ENCODE peak calls at places on chromosomes 3 and 15, in seven cellular contexts. H, Z, O, C, A, M and P are unnamed samples.

GRCh38 chr3:49683162-49683561 is 6.1 kb downstream of the MST1 start:
- DNase-seq in H (no peak), Z (no peak), O (no peak), C (no peak), A (no peak), M (no peak), P (no peak)

GRCh38 chr3:143002083-143002712 is 828 bp downstream of the U2SURP start:
- DNase-seq in H (peak), Z (peak), O (no peak), C (peak), A (peak), M (peak), P (no peak)

GRCh38 chr3:9007928-9008327 is 44.7 kb upstream of the RAD18 start:
- DNase-seq in H (no peak), Z (no peak), O (no peak), C (no peak), A (no peak), M (no peak), P (no peak)

GRCh38 chr3:89260721-89261120 is 153.3 kb downstream of the EPHA3 start:
- DNase-seq in H (no peak), Z (no peak), O (no peak), C (no peak), A (no peak), M (no peak), P (no peak)

GRCh38 chr15:42141246-42141645 is 15.2 kb downstream of the PLA2G4F start:
- DNase-seq in H (no peak), Z (no peak), O (no peak), C (no peak), A (no peak), M (no peak), P (no peak)

GRCh38 chr15:59300618-59301139 is 72.0 kb downstream of the MYO1E start:
- DNase-seq in H (no peak), Z (no peak), O (no peak), C (no peak), A (no peak), M (no peak), P (no peak)

GRCh38 chr3:159130108-159130507 is 328.3 kb downstream of the MFSD1 start:
- DNase-seq in H (no peak), Z (no peak), O (no peak), C (no peak), A (no peak), M (peak), P (no peak)

GRCh38 chr15:85010472-85011209 is 29.0 kb downstream of the PDE8A start:
- DNase-seq in H (peak), Z (peak), O (no peak), C (no peak), A (peak), M (no peak), P (no peak)

GRCh38 chr15:42730536-42730935 is 6.4 kb downstream of the CDAN1 start:
- DNase-seq in H (no peak), Z (no peak), O (no peak), C (no peak), A (no peak), M (no peak), P (no peak)

GRCh38 chr3:19029837-19030835 is 118.2 kb upstream of the KCNH8 start:
- DNase-seq in H (peak), Z (peak), O (no peak), C (no peak), A (no peak), M (no peak), P (no peak)

GRCh38 chr3:8451696-8452095 is 49.9 kb upstream of the LMCD1 start:
- DNase-seq in H (no peak), Z (no peak), O (no peak), C (no peak), A (no peak), M (peak), P (no peak)

GRCh38 chr15:40307421-40308165 is at the start of gene PLCB2:
- DNase-seq in H (peak), Z (peak), O (peak), C (peak), A (peak), M (no peak), P (no peak)

GRCh38 chr3:177781686-177782161 is 584.4 kb upstream of the TBL1XR1 start:
- DNase-seq in H (peak), Z (peak), O (no peak), C (no peak), A (no peak), M (no peak), P (no peak)

GRCh38 chr3:152328841-152329240 is 60.1 kb downstream of the MBNL1 start:
- DNase-seq in H (peak), Z (no peak), O (no peak), C (no peak), A (no peak), M (peak), P (no peak)

GRCh38 chr15:67834593-67835348 is 5.1 kb downstream of the RNU6-1 start:
- DNase-seq in H (no peak), Z (no peak), O (no peak), C (no peak), A (no peak), M (no peak), P (no peak)

GRCh38 chr3:86702381-86702958 is 288.5 kb downstream of the VGLL3 start:
- DNase-seq in H (peak), Z (peak), O (no peak), C (no peak), A (no peak), M (peak), P (no peak)

GRCh38 chr3:25547928-25548327 is 116.8 kb downstream of the TOP2B start:
- DNase-seq in H (no peak), Z (peak), O (no peak), C (no peak), A (no peak), M (no peak), P (no peak)

GRCh38 chr3:87898971-87899370 is 159.8 kb downstream of the CGGBP1 start:
- DNase-seq in H (no peak), Z (no peak), O (no peak), C (no peak), A (no peak), M (no peak), P (no peak)